ENCODE peak calls at places on chromosomes 6 and 20, in eight cellular contexts. J is neural progenitor cell, S is OCI-LY7, Y is astrocyte, C is HCT116, V is mammary epithelial cell, Z is GM23248, G is K562. D is an unnamed sample. For H3K79me2, the result is how much of the 10 kb centered on the place peaks cover.

GRCh38 chr6:99592900-99593299 is 13.7 kb upstream of the PRDM13 start:
- DNase-seq in J (no peak), V (peak), Y (no peak), Z (peak), C (no peak), S (no peak), G (no peak), D (no peak)

GRCh38 chr6:87281426-87281825 is 41.0 kb upstream of the SMIM8 start:
- DNase-seq in Z (no peak), C (no peak), J (peak), G (no peak), S (no peak), V (no peak), Y (peak), D (no peak)

GRCh38 chr6:30283761-30284160 is 43.0 kb upstream of the TRIM39 start:
- DNase-seq in J (no peak), Z (no peak), V (no peak), C (no peak), S (no peak), G (no peak), Y (peak), D (no peak)

GRCh38 chr20:59007758-59008511 is 881 bp upstream of the CTSZ start:
- DNase-seq in Z (no peak), S (peak), V (no peak), Y (no peak), G (no peak), J (no peak), C (no peak), D (no peak)

GRCh38 chr6:12336121-12336971 is 46.2 kb downstream of the EDN1 start:
- DNase-seq in Y (no peak), S (no peak), C (no peak), G (no peak), Z (no peak), J (peak), V (no peak), D (no peak)

GRCh38 chr6:138601128-138601527 is 101.8 kb upstream of the NHSL1 start:
- DNase-seq in V (peak), G (no peak), S (no peak), C (no peak), J (no peak), Y (no peak), Z (peak), D (no peak)

GRCh38 chr6:121503633-121504032 is 68.2 kb downstream of the GJA1 start:
- DNase-seq in C (no peak), Y (peak), G (no peak), Z (peak), J (no peak), S (no peak), V (no peak), D (no peak)

GRCh38 chr6:107550906-107551305 is 61.0 kb downstream of the SOBP start:
- DNase-seq in S (peak), G (no peak), Y (no peak), J (no peak), Z (no peak), C (no peak), V (no peak), D (no peak)

GRCh38 chr6:168200571-168201134 is 118.9 kb downstream of the DACT2 start:
- DNase-seq in G (no peak), Y (no peak), Z (no peak), S (no peak), J (no peak), V (no peak), C (no peak), D (no peak)

GRCh38 chr6:99349620-99350141 is at the start of gene FAXC:
- DNase-seq in Y (peak), S (no peak), V (peak), G (peak), Z (peak), J (peak), C (peak), D (peak)

GRCh38 chr20:5642155-5642981 is 107.8 kb upstream of the SHLD1 start:
- DNase-seq in V (peak), J (no peak), C (no peak), Y (peak), S (no peak), G (no peak), Z (peak), D (no peak)

GRCh38 chr20:61719691-61720347 is 345.9 kb downstream of the TAF4 start:
- DNase-seq in Y (no peak), G (no peak), C (no peak), S (no peak), Z (no peak), J (peak), V (no peak), D (no peak)

GRCh38 chr6:18226451-18226850 is 37.9 kb downstream of the DEK start:
- DNase-seq in Z (peak), Y (peak), S (no peak), J (no peak), V (peak), C (no peak), G (no peak), D (no peak)

GRCh38 chr20:41005361-41005729 is 23.3 kb upstream of the TOP1 start:
- DNase-seq in C (peak), Z (peak), J (no peak), Y (peak), G (no peak), V (peak), S (no peak), D (peak)

DNA sequence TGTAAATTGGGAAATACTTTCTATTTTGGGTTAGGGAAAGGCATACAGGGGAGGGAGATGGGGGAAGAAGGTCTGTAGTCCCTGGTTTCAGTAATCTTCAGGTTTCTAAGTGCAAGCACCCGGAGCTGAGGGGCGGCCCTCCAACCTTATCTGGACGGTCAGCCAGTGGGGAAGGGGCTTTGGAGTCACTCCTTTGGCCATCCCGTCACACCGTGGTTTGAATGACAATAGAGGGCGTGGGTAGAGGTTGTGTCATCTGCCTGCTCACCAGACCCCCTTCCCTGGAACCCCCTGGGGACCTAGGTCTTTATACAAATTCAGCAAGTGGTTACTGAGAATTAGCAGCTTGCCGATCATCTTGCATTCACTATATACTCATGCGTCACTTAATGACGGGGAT is 29.0 kb downstream of the STK35 start:
- DNase-seq in Z (no peak), Y (no peak), G (no peak), J (peak), S (no peak), C (no peak), V (no peak), D (no peak)
- H3K79me2 ChIP-seq in Z (half or more), Y (half or more), G (under half), J (half or more), S (under half), C (half or more), V (half or more), D (half or more)

GRCh38 chr6:93516441-93516840 is 97.1 kb upstream of the EPHA7 start:
- DNase-seq in G (no peak), V (no peak), C (no peak), Y (no peak), J (no peak), Z (no peak), S (no peak), D (no peak)
- H3K4me3 ChIP-seq in G (no peak), V (no peak), C (no peak), Y (no peak), J (no peak), Z (no peak), S (no peak), D (no peak)

GRCh38 chr6:13420269-13420668 is 67.1 kb downstream of the GFOD1 start:
- DNase-seq in C (no peak), Z (no peak), Y (no peak), J (no peak), G (no peak), V (no peak), S (no peak), D (no peak)

GRCh38 chr6:13421425-13422057 is 65.9 kb downstream of the GFOD1 start:
- DNase-seq in J (no peak), S (no peak), C (no peak), Y (no peak), V (no peak), Z (no peak), G (no peak), D (no peak)

GRCh38 chr6:13418838-13419237 is 68.6 kb downstream of the GFOD1 start:
- DNase-seq in G (no peak), J (no peak), C (no peak), V (no peak), Y (no peak), Z (no peak), S (no peak), D (no peak)

GRCh38 chr6:13419422-13419821 is 68.0 kb downstream of the GFOD1 start:
- DNase-seq in Y (no peak), V (no peak), Z (no peak), G (no peak), S (no peak), J (no peak), C (no peak), D (no peak)

GRCh38 chr6:13419826-13420225 is 67.6 kb downstream of the GFOD1 start:
- DNase-seq in V (no peak), C (no peak), J (no peak), G (no peak), S (no peak), Y (no peak), Z (no peak), D (no peak)
- H3K79me2 ChIP-seq in V (under half), C (under half), J (under half), G (under half), S (under half), Y (under half), Z (under half), D (under half)

DNA sequence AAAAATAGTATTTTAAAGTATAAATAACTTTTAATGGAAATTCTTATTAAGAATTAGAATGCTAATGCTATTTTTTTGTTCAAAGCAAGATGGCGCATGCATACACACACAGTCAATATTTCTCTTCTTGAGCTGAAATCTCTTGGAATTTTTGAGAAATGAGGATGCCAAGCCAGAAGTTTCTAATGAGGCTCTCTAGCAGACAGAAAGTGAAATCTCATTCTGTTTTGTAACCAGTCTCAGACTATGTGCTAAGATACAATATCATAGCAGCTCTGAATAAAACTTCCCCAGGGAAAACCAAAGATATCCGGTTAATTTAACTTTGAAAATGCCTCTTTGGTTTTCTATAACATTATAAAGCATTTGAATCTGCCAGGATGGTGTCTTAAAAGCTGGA is 97.2 kb upstream of the HDAC2 start:
- DNase-seq in C (no peak), S (no peak), V (no peak), Z (no peak), J (no peak), G (no peak), Y (no peak), D (no peak)
- H3K4me3 ChIP-seq in C (no peak), S (no peak), V (no peak), Z (no peak), J (no peak), G (no peak), Y (no peak), D (no peak)

DNA sequence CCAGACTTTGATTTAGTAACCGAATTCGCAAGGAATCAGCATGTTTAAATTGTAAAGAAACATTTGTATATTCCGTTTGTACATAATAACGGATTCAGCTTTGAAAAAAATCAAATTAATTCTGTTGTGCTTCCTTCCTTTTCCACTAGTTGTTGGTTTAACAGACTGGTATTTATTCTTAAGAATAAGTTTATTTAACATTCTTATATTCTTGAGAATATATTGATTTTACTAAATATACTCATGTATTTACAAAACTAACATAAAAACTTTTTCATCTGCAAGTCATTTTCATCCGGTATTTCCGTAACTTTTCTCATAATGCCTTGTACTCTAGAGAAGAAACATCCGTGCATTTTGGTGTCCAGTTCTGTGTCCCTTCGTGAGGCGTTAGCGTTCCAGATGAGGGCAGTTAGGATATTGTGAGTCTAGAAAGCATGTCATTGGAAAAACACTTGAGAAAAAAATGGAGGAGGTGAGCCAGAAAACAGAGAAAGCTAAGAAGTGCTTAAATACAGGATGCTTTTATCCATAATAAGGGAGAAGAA is 1.6 kb downstream of the WRNIP1 start:
- DNase-seq in J (no peak), Z (peak), V (no peak), C (no peak), Y (no peak), G (no peak), S (no peak), D (no peak)
- H3K79me2 ChIP-seq in J (half or more), Z (half or more), V (half or more), C (half or more), Y (half or more), G (half or more), S (half or more), D (half or more)

GRCh38 chr6:116676021-116676420 is 5.0 kb upstream of the KPNA5 start:
- DNase-seq in Z (no peak), C (no peak), J (no peak), Y (no peak), G (no peak), S (no peak), V (no peak), D (no peak)

GRCh38 chr6:116685437-116685993 is 4.5 kb downstream of the KPNA5 start:
- DNase-seq in G (no peak), V (no peak), S (no peak), Z (no peak), Y (no peak), J (no peak), C (no peak), D (no peak)

GRCh38 chr6:116682334-116682712 is 1.3 kb downstream of the KPNA5 start:
- DNase-seq in C (no peak), G (no peak), Y (peak), Z (peak), S (peak), J (peak), V (peak), D (peak)

DNA sequence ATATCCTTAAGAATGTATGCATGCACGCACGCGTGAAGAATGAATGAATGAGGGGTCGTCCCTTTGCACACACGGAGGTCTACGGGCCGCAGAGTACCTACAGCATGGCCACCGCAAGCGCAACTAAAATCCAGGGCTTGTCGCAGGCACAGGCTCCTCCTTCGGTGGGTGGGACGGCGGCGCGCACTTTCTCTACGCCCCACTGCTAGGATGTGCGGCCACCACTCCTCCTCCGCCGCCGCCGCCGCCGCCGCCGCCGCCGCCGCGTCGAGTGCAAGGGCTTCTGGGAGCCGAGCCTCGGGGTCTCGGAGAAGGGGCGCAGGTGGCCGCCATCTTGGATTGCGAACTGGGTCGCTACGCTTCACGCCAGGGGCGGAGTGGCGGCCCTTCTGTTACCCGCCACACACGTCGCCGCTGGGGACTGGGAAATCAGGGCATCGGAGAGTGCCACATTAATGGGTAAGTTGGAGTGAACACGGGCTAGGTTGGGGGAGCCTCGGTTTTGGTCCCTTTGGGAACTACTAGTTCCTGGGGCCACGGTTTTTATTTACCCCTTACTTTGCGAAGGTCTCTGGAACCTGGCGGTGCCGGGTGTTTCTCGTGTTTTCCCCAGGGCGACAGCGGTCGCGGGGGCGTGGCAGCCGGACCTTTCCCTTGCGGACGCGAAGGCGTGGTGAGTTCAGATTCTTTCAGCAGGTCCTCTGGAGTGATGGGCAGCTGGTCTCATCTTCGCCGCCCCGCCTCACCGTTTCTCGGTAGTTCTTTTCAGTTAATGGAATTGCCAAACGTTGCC is at the start of gene KPNA5:
- DNase-seq in V (peak), C (peak), Y (peak), S (peak), Z (peak), G (peak), J (peak), D (peak)
- H3K4me3 ChIP-seq in V (peak), C (peak), Y (peak), S (peak), Z (peak), G (peak), J (peak), D (peak)